ENCODE peak calls at places on chromosome 19, in nine cellular contexts. One of them, this sample, is unnamed.

GRCh38 chr19:44552324-44552723 is 22.8 kb upstream of the CEACAM20 start:
- DNase-seq in epithelial cell of esophagus: peak
- DNase-seq in CD8-positive, alpha-beta T cell: no peak
- DNase-seq in kidney: no peak
- DNase-seq in tibial artery: no peak
- DNase-seq in thyroid gland: peak
- DNase-seq in Panc1: no peak
- DNase-seq in fibroblast of villous mesenchyme: peak
- DNase-seq in lung: peak
- DNase-seq in this sample: peak

GRCh38 chr19:41999071-41999877 is 5.2 kb upstream of the ATP1A3 start:
- DNase-seq in Panc1: no peak
- DNase-seq in lung: no peak
- DNase-seq in epithelial cell of esophagus: peak
- DNase-seq in thyroid gland: no peak
- DNase-seq in tibial artery: no peak
- DNase-seq in CD8-positive, alpha-beta T cell: no peak
- DNase-seq in kidney: no peak
- DNase-seq in fibroblast of villous mesenchyme: no peak
- DNase-seq in this sample: no peak

GRCh38 chr19:42270346-42271044 is 1.4 kb downstream of the CIC start:
- DNase-seq in tibial artery: peak
- DNase-seq in lung: no peak
- DNase-seq in CD8-positive, alpha-beta T cell: peak
- DNase-seq in fibroblast of villous mesenchyme: peak
- DNase-seq in Panc1: no peak
- DNase-seq in epithelial cell of esophagus: peak
- DNase-seq in thyroid gland: peak
- DNase-seq in kidney: peak
- DNase-seq in this sample: peak

GRCh38 chr19:8306235-8307054 is 1.7 kb downstream of the CD320 start:
- DNase-seq in tibial artery: peak
- DNase-seq in epithelial cell of esophagus: no peak
- DNase-seq in lung: peak
- DNase-seq in kidney: peak
- DNase-seq in thyroid gland: no peak
- DNase-seq in Panc1: no peak
- DNase-seq in fibroblast of villous mesenchyme: no peak
- DNase-seq in CD8-positive, alpha-beta T cell: no peak
- DNase-seq in this sample: no peak

GRCh38 chr19:8196271-8196908 is 12.8 kb upstream of the CERS4 start:
- DNase-seq in fibroblast of villous mesenchyme: no peak
- DNase-seq in kidney: no peak
- DNase-seq in tibial artery: no peak
- DNase-seq in CD8-positive, alpha-beta T cell: no peak
- DNase-seq in Panc1: no peak
- DNase-seq in epithelial cell of esophagus: no peak
- DNase-seq in thyroid gland: no peak
- DNase-seq in lung: no peak
- DNase-seq in this sample: no peak

GRCh38 chr19:28334419-28334818 is 878.5 kb downstream of the UQCRFS1 start:
- DNase-seq in CD8-positive, alpha-beta T cell: no peak
- DNase-seq in lung: no peak
- DNase-seq in epithelial cell of esophagus: no peak
- DNase-seq in Panc1: no peak
- DNase-seq in kidney: no peak
- DNase-seq in thyroid gland: no peak
- DNase-seq in tibial artery: no peak
- DNase-seq in fibroblast of villous mesenchyme: no peak
- DNase-seq in this sample: no peak

GRCh38 chr19:2680808-2681207 is 21.7 kb downstream of the GNG7 start:
- DNase-seq in lung: no peak
- DNase-seq in thyroid gland: no peak
- DNase-seq in epithelial cell of esophagus: no peak
- DNase-seq in CD8-positive, alpha-beta T cell: no peak
- DNase-seq in fibroblast of villous mesenchyme: no peak
- DNase-seq in Panc1: no peak
- DNase-seq in tibial artery: no peak
- DNase-seq in kidney: no peak
- DNase-seq in this sample: no peak

GRCh38 chr19:4354897-4355296 is 11.5 kb downstream of the MPND start:
- DNase-seq in tibial artery: no peak
- DNase-seq in kidney: no peak
- DNase-seq in thyroid gland: no peak
- DNase-seq in epithelial cell of esophagus: no peak
- DNase-seq in lung: no peak
- DNase-seq in CD8-positive, alpha-beta T cell: no peak
- DNase-seq in Panc1: no peak
- DNase-seq in fibroblast of villous mesenchyme: no peak
- DNase-seq in this sample: no peak

GRCh38 chr19:2187164-2187563 is 23.4 kb downstream of the DOT1L start:
- DNase-seq in lung: no peak
- DNase-seq in epithelial cell of esophagus: no peak
- DNase-seq in Panc1: no peak
- DNase-seq in thyroid gland: no peak
- DNase-seq in CD8-positive, alpha-beta T cell: no peak
- DNase-seq in tibial artery: no peak
- DNase-seq in fibroblast of villous mesenchyme: no peak
- DNase-seq in kidney: no peak
- DNase-seq in this sample: no peak

GRCh38 chr19:426725-427445 is 17.9 kb upstream of the C2CD4C start:
- DNase-seq in tibial artery: no peak
- DNase-seq in CD8-positive, alpha-beta T cell: peak
- DNase-seq in Panc1: no peak
- DNase-seq in kidney: no peak
- DNase-seq in fibroblast of villous mesenchyme: no peak
- DNase-seq in lung: no peak
- DNase-seq in epithelial cell of esophagus: no peak
- DNase-seq in thyroid gland: no peak
- DNase-seq in this sample: no peak

GRCh38 chr19:35251456-35251855 is 2.7 kb downstream of the LSR start:
- DNase-seq in Panc1: no peak
- DNase-seq in lung: peak
- DNase-seq in thyroid gland: no peak
- DNase-seq in epithelial cell of esophagus: no peak
- DNase-seq in tibial artery: no peak
- DNase-seq in CD8-positive, alpha-beta T cell: no peak
- DNase-seq in fibroblast of villous mesenchyme: no peak
- DNase-seq in kidney: no peak
- DNase-seq in this sample: no peak

DNA sequence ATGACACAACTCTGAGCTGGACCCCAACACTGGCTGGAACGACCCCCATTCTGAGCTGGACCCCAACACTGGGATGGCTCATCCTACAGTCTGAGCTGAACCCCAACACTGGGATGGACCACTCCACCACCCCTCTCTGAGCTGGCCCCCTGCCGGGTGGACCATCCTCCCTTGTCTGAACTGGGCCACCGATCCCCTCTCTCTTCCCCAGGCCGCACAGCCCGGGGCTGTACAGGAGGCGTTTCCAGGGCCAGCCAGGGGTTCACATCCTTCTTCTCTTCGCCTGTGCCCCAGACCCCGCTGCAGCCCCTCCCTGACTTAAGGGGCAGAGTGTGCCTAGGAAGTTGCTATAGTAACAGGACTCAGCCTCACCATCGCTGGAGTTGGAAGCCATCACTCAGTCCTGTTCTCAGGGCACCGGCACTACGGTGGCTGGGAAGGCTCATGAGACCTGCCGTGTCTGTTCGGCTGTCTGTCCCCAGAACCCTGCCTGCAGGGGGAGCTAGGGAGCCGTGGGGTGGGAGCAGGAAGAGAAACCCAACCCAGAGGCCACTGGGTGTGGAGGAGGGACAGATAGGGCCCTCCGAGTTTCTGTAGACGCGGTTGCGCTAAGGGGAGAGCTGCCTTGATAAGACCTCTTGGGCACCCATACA is 3.7 kb downstream of the PRKACA start:
- DNase-seq in Panc1: no peak
- DNase-seq in tibial artery: no peak
- DNase-seq in fibroblast of villous mesenchyme: no peak
- DNase-seq in epithelial cell of esophagus: no peak
- DNase-seq in lung: peak
- DNase-seq in CD8-positive, alpha-beta T cell: peak
- DNase-seq in kidney: no peak
- DNase-seq in thyroid gland: no peak
- DNase-seq in this sample: no peak
- TF ChIP-seq CTCF in Panc1: no peak
- TF ChIP-seq CTCF in tibial artery: no peak
- TF ChIP-seq CTCF in fibroblast of villous mesenchyme: peak
- TF ChIP-seq CTCF in epithelial cell of esophagus: peak
- TF ChIP-seq CTCF in lung: no peak
- TF ChIP-seq CTCF in CD8-positive, alpha-beta T cell: no peak
- TF ChIP-seq CTCF in kidney: no peak
- TF ChIP-seq CTCF in thyroid gland: no peak
- TF ChIP-seq CTCF in this sample: no peak

GRCh38 chr19:14166448-14166847 is 30.1 kb upstream of the ASF1B start:
- DNase-seq in fibroblast of villous mesenchyme: no peak
- DNase-seq in epithelial cell of esophagus: no peak
- DNase-seq in tibial artery: no peak
- DNase-seq in thyroid gland: no peak
- DNase-seq in lung: no peak
- DNase-seq in Panc1: no peak
- DNase-seq in CD8-positive, alpha-beta T cell: no peak
- DNase-seq in kidney: no peak
- DNase-seq in this sample: no peak
- H3K4me3 ChIP-seq in fibroblast of villous mesenchyme: no peak
- H3K4me3 ChIP-seq in epithelial cell of esophagus: no peak
- H3K4me3 ChIP-seq in tibial artery: no peak
- H3K4me3 ChIP-seq in thyroid gland: no peak
- H3K4me3 ChIP-seq in lung: no peak
- H3K4me3 ChIP-seq in Panc1: no peak
- H3K4me3 ChIP-seq in CD8-positive, alpha-beta T cell: peak
- H3K4me3 ChIP-seq in kidney: no peak
- H3K4me3 ChIP-seq in this sample: no peak

GRCh38 chr19:48303866-48304265 is 21.5 kb upstream of the EMP3 start:
- DNase-seq in epithelial cell of esophagus: no peak
- DNase-seq in fibroblast of villous mesenchyme: no peak
- DNase-seq in thyroid gland: no peak
- DNase-seq in Panc1: no peak
- DNase-seq in kidney: no peak
- DNase-seq in tibial artery: no peak
- DNase-seq in CD8-positive, alpha-beta T cell: no peak
- DNase-seq in lung: no peak
- DNase-seq in this sample: no peak

GRCh38 chr19:48303367-48303766 is 22.0 kb upstream of the EMP3 start:
- DNase-seq in epithelial cell of esophagus: no peak
- DNase-seq in Panc1: no peak
- DNase-seq in kidney: no peak
- DNase-seq in tibial artery: no peak
- DNase-seq in fibroblast of villous mesenchyme: no peak
- DNase-seq in thyroid gland: no peak
- DNase-seq in CD8-positive, alpha-beta T cell: no peak
- DNase-seq in lung: no peak
- DNase-seq in this sample: no peak

GRCh38 chr19:48310227-48310626 is 15.1 kb upstream of the EMP3 start:
- DNase-seq in fibroblast of villous mesenchyme: peak
- DNase-seq in epithelial cell of esophagus: no peak
- DNase-seq in CD8-positive, alpha-beta T cell: no peak
- DNase-seq in kidney: peak
- DNase-seq in Panc1: no peak
- DNase-seq in thyroid gland: no peak
- DNase-seq in lung: no peak
- DNase-seq in tibial artery: no peak
- DNase-seq in this sample: no peak

GRCh38 chr19:48311384-48311783 is 14.0 kb upstream of the EMP3 start:
- DNase-seq in thyroid gland: no peak
- DNase-seq in tibial artery: no peak
- DNase-seq in epithelial cell of esophagus: no peak
- DNase-seq in CD8-positive, alpha-beta T cell: no peak
- DNase-seq in Panc1: no peak
- DNase-seq in lung: no peak
- DNase-seq in fibroblast of villous mesenchyme: no peak
- DNase-seq in kidney: peak
- DNase-seq in this sample: no peak

GRCh38 chr19:48308695-48309586 is 16.4 kb upstream of the EMP3 start:
- DNase-seq in epithelial cell of esophagus: peak
- DNase-seq in lung: no peak
- DNase-seq in tibial artery: no peak
- DNase-seq in fibroblast of villous mesenchyme: peak
- DNase-seq in thyroid gland: peak
- DNase-seq in CD8-positive, alpha-beta T cell: no peak
- DNase-seq in Panc1: no peak
- DNase-seq in kidney: peak
- DNase-seq in this sample: no peak
- TF ChIP-seq CTCF in epithelial cell of esophagus: peak
- TF ChIP-seq CTCF in lung: no peak
- TF ChIP-seq CTCF in tibial artery: no peak
- TF ChIP-seq CTCF in fibroblast of villous mesenchyme: peak
- TF ChIP-seq CTCF in thyroid gland: no peak
- TF ChIP-seq CTCF in CD8-positive, alpha-beta T cell: no peak
- TF ChIP-seq CTCF in Panc1: no peak
- TF ChIP-seq CTCF in kidney: no peak
- TF ChIP-seq CTCF in this sample: peak

GRCh38 chr19:13598098-13598497 is 91.8 kb upstream of the CACNA1A start:
- DNase-seq in fibroblast of villous mesenchyme: no peak
- DNase-seq in lung: no peak
- DNase-seq in tibial artery: no peak
- DNase-seq in kidney: no peak
- DNase-seq in epithelial cell of esophagus: no peak
- DNase-seq in CD8-positive, alpha-beta T cell: no peak
- DNase-seq in thyroid gland: no peak
- DNase-seq in Panc1: no peak
- DNase-seq in this sample: no peak

GRCh38 chr19:13600091-13600490 is 93.8 kb upstream of the CACNA1A start:
- DNase-seq in kidney: no peak
- DNase-seq in fibroblast of villous mesenchyme: no peak
- DNase-seq in lung: no peak
- DNase-seq in tibial artery: no peak
- DNase-seq in CD8-positive, alpha-beta T cell: no peak
- DNase-seq in Panc1: no peak
- DNase-seq in epithelial cell of esophagus: no peak
- DNase-seq in thyroid gland: no peak
- DNase-seq in this sample: no peak

GRCh38 chr19:13599681-13600080 is 93.4 kb upstream of the CACNA1A start:
- DNase-seq in tibial artery: no peak
- DNase-seq in Panc1: no peak
- DNase-seq in thyroid gland: no peak
- DNase-seq in fibroblast of villous mesenchyme: no peak
- DNase-seq in kidney: no peak
- DNase-seq in lung: no peak
- DNase-seq in CD8-positive, alpha-beta T cell: no peak
- DNase-seq in epithelial cell of esophagus: no peak
- DNase-seq in this sample: no peak

GRCh38 chr19:13600802-13601201 is 94.5 kb upstream of the CACNA1A start:
- DNase-seq in fibroblast of villous mesenchyme: no peak
- DNase-seq in Panc1: no peak
- DNase-seq in kidney: no peak
- DNase-seq in thyroid gland: no peak
- DNase-seq in epithelial cell of esophagus: no peak
- DNase-seq in CD8-positive, alpha-beta T cell: no peak
- DNase-seq in lung: no peak
- DNase-seq in tibial artery: no peak
- DNase-seq in this sample: no peak

DNA sequence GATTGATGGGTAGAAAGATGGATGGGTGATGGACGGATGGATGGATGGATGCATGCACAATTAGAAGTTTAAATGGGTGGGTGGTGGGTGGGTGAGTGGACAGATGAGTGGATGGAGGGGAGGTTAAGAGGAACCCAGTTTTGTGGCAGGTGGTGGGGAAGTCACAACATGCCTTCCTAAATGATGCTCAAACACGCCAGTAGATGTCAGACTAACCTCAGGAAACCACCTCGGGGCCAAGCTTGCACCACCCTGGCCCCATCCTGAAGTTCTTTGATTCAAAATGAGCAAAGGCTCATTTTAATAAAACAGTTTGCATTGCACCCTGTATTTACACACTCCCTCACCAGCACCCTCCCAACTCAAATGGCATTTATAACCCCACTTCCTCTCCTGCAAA is 91.3 kb upstream of the CACNA1A start:
- DNase-seq in thyroid gland: peak
- DNase-seq in CD8-positive, alpha-beta T cell: no peak
- DNase-seq in fibroblast of villous mesenchyme: peak
- DNase-seq in Panc1: peak
- DNase-seq in epithelial cell of esophagus: peak
- DNase-seq in kidney: no peak
- DNase-seq in lung: peak
- DNase-seq in tibial artery: no peak
- DNase-seq in this sample: peak
- H3K4me3 ChIP-seq in thyroid gland: no peak
- H3K4me3 ChIP-seq in CD8-positive, alpha-beta T cell: no peak
- H3K4me3 ChIP-seq in fibroblast of villous mesenchyme: no peak
- H3K4me3 ChIP-seq in Panc1: no peak
- H3K4me3 ChIP-seq in epithelial cell of esophagus: no peak
- H3K4me3 ChIP-seq in kidney: no peak
- H3K4me3 ChIP-seq in lung: no peak
- H3K4me3 ChIP-seq in tibial artery: no peak
- H3K4me3 ChIP-seq in this sample: no peak